ENCODE peak calls at places on chromosomes 6 and 20, in six cellular contexts. D is K562, F is HCT116, X is H1, I is endothelial cell of umbilical vein, R is esophagus muscularis mucosa. Y is an unnamed sample.

GRCh38 chr6:3001773-3002293 is 2.1 kb downstream of the NQO2 start:
- DNase-seq in D (peak; percentile 78), F (peak; percentile 71), X (no peak), I (peak; percentile 74), R (no peak), Y (no peak)

GRCh38 chr6:120852293-120852849 is 481.9 kb downstream of the TBC1D32 start:
- DNase-seq in D (no peak), F (no peak), X (no peak), I (no peak), R (no peak), Y (no peak)

GRCh38 chr20:37295001-37295400 is 5.5 kb downstream of the MANBAL start:
- DNase-seq in D (no peak), F (peak; percentile 94), X (no peak), I (peak; percentile 74), R (no peak), Y (no peak)

GRCh38 chr6:169950558-169950957 is 199.1 kb downstream of the ERMARD start:
- DNase-seq in D (no peak), F (peak; percentile 32), X (no peak), I (no peak), R (peak; percentile 86), Y (no peak)

GRCh38 chr6:494394-494793 is 102.8 kb downstream of the IRF4 start:
- DNase-seq in D (no peak), F (no peak), X (no peak), I (no peak), R (no peak), Y (no peak)

GRCh38 chr6:116556814-116557403 is 3.4 kb downstream of the CALHM4 start:
- DNase-seq in D (no peak), F (no peak), X (no peak), I (no peak), R (no peak), Y (no peak)

GRCh38 chr6:89562114-89562815 is 76.3 kb downstream of the LYRM2 start:
- DNase-seq in D (no peak), F (no peak), X (no peak), I (no peak), R (no peak), Y (no peak)

GRCh38 chr20:21704408-21705385 is 767 bp upstream of the PAX1 start:
- DNase-seq in D (no peak), F (no peak), X (no peak), I (no peak), R (no peak), Y (no peak)

GRCh38 chr6:139764498-139764986 is 390.1 kb upstream of the CITED2 start:
- DNase-seq in D (peak; percentile 65), F (peak; percentile 83), X (no peak), I (peak; percentile 91), R (no peak), Y (no peak)

GRCh38 chr6:33808781-33809180 is 5.0 kb upstream of the MLN start:
- DNase-seq in D (no peak), F (no peak), X (no peak), I (no peak), R (no peak), Y (no peak)

GRCh38 chr20:3045042-3045815 is 623 bp upstream of the MRPS26 start:
- DNase-seq in D (peak; percentile 81), F (no peak), X (no peak), I (no peak), R (peak; percentile 96), Y (peak; percentile 66)

GRCh38 chr6:159178847-159179246 is 9.6 kb downstream of the FNDC1 start:
- DNase-seq in D (no peak), F (no peak), X (no peak), I (no peak), R (no peak), Y (no peak)

GRCh38 chr6:56491606-56492328 is 150.9 kb downstream of the DST start:
- DNase-seq in D (no peak), F (no peak), X (no peak), I (peak; percentile 88), R (no peak), Y (no peak)

GRCh38 chr6:12228447-12229146 is 61.6 kb upstream of the EDN1 start:
- DNase-seq in D (no peak), F (no peak), X (no peak), I (no peak), R (no peak), Y (no peak)

GRCh38 chr6:97053643-97054411 is 129.3 kb downstream of the KLHL32 start:
- DNase-seq in D (no peak), F (peak; percentile 21), X (no peak), I (peak; percentile 29), R (no peak), Y (no peak)

GRCh38 chr6:13487122-13488014 is at the start of gene GFOD1:
- DNase-seq in D (peak; percentile 96), F (peak; percentile 42), X (peak; percentile 39), I (peak; percentile 84), R (peak; percentile 94), Y (peak; percentile 84)

GRCh38 chr6:75368151-75368779 is 83.7 kb upstream of the TMEM30A start:
- DNase-seq in D (peak; percentile 15), F (peak; percentile 42), X (no peak), I (peak; percentile 78), R (no peak), Y (no peak)

GRCh38 chr6:110449545-110449903 is 26.9 kb downstream of the SLC22A16 start:
- DNase-seq in D (no peak), F (no peak), X (no peak), I (no peak), R (peak; percentile 14), Y (no peak)

GRCh38 chr6:129493396-129493902 is 216.5 kb downstream of the ARHGAP18 start:
- DNase-seq in D (no peak), F (peak; percentile 83), X (no peak), I (peak; percentile 62), R (no peak), Y (no peak)

GRCh38 chr6:150940951-150941350 is 75.4 kb downstream of the MTHFD1L start:
- DNase-seq in D (no peak), F (no peak), X (no peak), I (peak; percentile 47), R (no peak), Y (no peak)

GRCh38 chr20:6504826-6505225 is 262.7 kb upstream of the BMP2 start:
- DNase-seq in D (no peak), F (no peak), X (no peak), I (no peak), R (no peak), Y (no peak)

GRCh38 chr6:130559166-130559565 is 193.3 kb downstream of the TMEM200A start:
- DNase-seq in D (no peak), F (no peak), X (no peak), I (no peak), R (no peak), Y (no peak)

GRCh38 chr6:19736066-19736465 is 101.1 kb upstream of the ID4 start:
- DNase-seq in D (no peak), F (no peak), X (no peak), I (no peak), R (no peak), Y (no peak)

GRCh38 chr6:158040051-158040803 is 58.6 kb downstream of the SYNJ2 start:
- DNase-seq in D (peak; percentile 89), F (peak; percentile 83), X (no peak), I (peak; percentile 99), R (no peak), Y (no peak)

GRCh38 chr20:4366076-4366475 is 350.7 kb upstream of the RNF24 start:
- DNase-seq in D (no peak), F (no peak), X (no peak), I (no peak), R (no peak), Y (no peak)

GRCh38 chr6:166660157-166660686 is 33.2 kb upstream of the RPS6KA2 start:
- DNase-seq in D (no peak), F (no peak), X (no peak), I (no peak), R (no peak), Y (no peak)

GRCh38 chr6:15086273-15087158 is 159.4 kb upstream of the JARID2 start:
- DNase-seq in D (peak; percentile 41), F (no peak), X (no peak), I (no peak), R (no peak), Y (no peak)

DNA sequence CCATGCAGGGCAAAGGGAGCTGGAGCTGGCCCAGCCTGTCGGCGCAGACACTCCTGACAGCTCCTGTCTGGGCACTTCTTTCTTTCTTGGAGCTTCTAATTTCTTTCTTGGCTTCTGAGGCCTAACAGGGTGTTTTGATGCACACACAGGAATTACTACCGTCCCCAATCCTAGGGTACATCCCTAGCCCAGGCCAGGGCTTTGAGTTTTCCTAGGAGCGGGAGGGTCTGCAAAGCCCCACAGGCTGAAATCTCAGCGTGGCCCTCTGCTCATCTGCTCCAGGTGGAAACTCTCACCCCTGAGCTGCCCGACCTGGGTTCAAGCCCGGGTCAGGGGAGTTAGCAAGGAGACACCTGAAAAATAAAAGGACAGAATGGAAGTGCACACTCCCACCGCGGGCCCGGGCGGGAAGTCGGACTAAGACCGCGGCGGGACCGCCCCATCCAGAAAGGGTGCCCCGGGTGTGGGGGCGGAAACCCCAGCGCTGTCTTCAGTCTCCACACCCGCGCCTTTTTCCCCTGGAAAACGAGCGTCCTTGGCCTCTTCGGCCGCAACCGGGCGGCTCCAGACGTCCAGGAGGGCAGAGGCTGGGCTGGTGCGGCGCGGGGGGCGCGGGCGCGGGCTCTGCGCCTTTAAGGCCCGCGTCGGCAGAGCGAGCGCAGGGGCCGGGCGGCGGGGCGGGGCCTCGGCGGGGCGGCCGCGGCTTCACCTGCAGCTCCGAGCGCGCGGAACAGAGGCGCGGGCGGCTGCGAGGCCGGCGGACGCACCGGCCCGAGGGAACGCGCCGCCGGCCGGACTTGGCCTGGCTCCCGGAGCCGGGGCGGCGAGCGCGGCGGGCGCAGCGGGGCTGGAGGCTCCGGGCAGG is at the start of gene CDH4:
- DNase-seq in D (no peak), F (no peak), X (no peak), I (no peak), R (no peak), Y (no peak)
- TF ChIP-seq POLR2AphosphoS5 in D (no peak), F (no peak), X (no peak), I (no peak), R (no peak), Y (no peak)

GRCh38 chr20:47546184-47547033 is 44.7 kb downstream of the NCOA3 start:
- DNase-seq in D (no peak), F (no peak), X (no peak), I (peak; percentile 63), R (no peak), Y (no peak)
- TF ChIP-seq POLR2AphosphoS5 in D (no peak), F (no peak), X (no peak), I (no peak), R (no peak), Y (no peak)

GRCh38 chr20:10670521-10671220 is 3.1 kb downstream of the JAG1 start:
- DNase-seq in D (no peak), F (no peak), X (no peak), I (peak; percentile 63), R (no peak), Y (peak; percentile 41)
- TF ChIP-seq POLR2AphosphoS5 in D (no peak), F (no peak), X (no peak), I (no peak), R (no peak), Y (no peak)

DNA sequence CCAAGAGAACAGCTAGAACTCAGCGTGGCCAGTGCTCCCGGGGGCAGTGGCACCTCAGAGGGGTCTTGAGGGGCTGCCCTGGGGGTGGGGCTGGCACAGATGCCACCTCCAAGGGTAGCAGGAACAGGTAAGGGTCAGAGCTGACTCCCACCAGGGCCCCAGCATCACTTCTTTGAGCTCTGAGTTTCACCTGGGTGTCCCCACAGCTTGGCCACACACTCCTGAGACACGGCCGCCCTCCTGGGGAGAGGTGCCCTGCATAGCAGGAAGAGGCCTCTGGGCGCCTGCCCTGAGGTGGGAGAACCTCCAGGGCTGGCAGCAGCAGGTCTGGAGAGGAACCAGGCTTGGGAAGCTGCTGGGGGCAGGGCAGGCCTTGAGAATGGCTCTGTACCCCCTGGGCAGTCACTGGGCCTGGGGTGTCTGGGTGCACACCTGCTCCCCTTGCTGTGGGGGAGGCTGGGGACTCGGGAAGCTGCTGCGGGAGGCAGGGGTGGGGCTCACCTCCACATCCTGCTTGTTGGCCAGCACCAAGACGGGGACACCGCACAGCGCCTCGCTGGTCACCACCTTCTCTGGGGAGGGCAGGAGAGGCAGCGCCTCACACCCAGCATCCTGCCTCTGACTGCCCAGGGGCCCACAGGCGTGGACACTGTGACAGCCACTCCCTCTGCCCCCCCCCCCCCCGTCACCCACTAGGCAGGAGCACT is 5.0 kb downstream of the TNFRSF6B start:
- DNase-seq in D (peak; percentile 17), F (no peak), X (no peak), I (no peak), R (no peak), Y (peak; percentile 17)
- TF ChIP-seq POLR2AphosphoS5 in D (no peak), F (no peak), X (peak; percentile 10), I (no peak), R (no peak), Y (no peak)

Y was measured in GM12892.